ENCODE peak calls at places on chromosomes 11 and 22, in five cellular contexts. E is K562, V is HepG2, X is GM12878, L is H1. Q is an unnamed sample.
A peak's percentile ranks its signal among the peaks of the same experiment; 100 is the strongest.

GRCh38 chr11:4569075-4569474 is 12.5 kb upstream of the OR52I2 start:
- DNase-seq in L (no peak), E (no peak), X (no peak), V (no peak), Q (no peak)

GRCh38 chr11:6574816-6575715 is 28.4 kb downstream of the RRP8 start:
- DNase-seq in V (no peak), L (no peak), X (no peak), E (no peak), Q (no peak)

GRCh38 chr11:15816996-15817395 is 539.4 kb downstream of the SOX6 start:
- DNase-seq in X (no peak), V (no peak), E (no peak), L (no peak), Q (no peak)

GRCh38 chr11:10473371-10473770 is 18.3 kb downstream of the AMPD3 start:
- DNase-seq in L (no peak), E (no peak), X (no peak), V (no peak), Q (no peak)

GRCh38 chr22:49751318-49751967 is 76.2 kb downstream of the BRD1 start:
- DNase-seq in L (no peak), E (no peak), X (no peak), V (no peak), Q (no peak)

GRCh38 chr22:28955817-28956216 is 72.4 kb downstream of the ZNRF3 start:
- DNase-seq in L (no peak), E (no peak), V (no peak), X (peak; percentile 60), Q (no peak)

GRCh38 chr11:61062181-61062955 is 39.9 kb upstream of the CD5 start:
- DNase-seq in X (no peak), E (no peak), L (no peak), V (no peak), Q (no peak)

GRCh38 chr22:24230911-24231656 is 13.8 kb downstream of the GGT5 start:
- DNase-seq in L (peak; percentile 51), V (no peak), E (peak; percentile 65), X (no peak), Q (no peak)

GRCh38 chr11:2732261-2732939 is 32.6 kb upstream of the KCNQ1OT1 start:
- DNase-seq in V (peak; percentile 89), L (no peak), X (no peak), E (no peak), Q (no peak)

GRCh38 chr22:34414467-34415440 is 494.5 kb upstream of the LARGE1 start:
- DNase-seq in V (peak; percentile 84), E (peak; percentile 13), L (peak; percentile 68), X (peak; percentile 39), Q (peak; percentile 4)

GRCh38 chr11:76655466-76656086 is 15.0 kb downstream of the LRRC32 start:
- DNase-seq in E (no peak), X (no peak), L (no peak), V (no peak), Q (no peak)

GRCh38 chr11:112082729-112083128 is 3.8 kb downstream of the TIMM8B start:
- DNase-seq in E (no peak), X (no peak), L (no peak), V (no peak), Q (no peak)

GRCh38 chr11:66317766-66318575 is 1.1 kb upstream of the CD248 start:
- DNase-seq in X (no peak), L (no peak), V (peak; percentile 70), E (no peak), Q (no peak)

GRCh38 chr22:39675907-39676306 is 105.4 kb downstream of the CACNA1I start:
- DNase-seq in L (no peak), E (no peak), X (no peak), V (no peak), Q (no peak)

DNA sequence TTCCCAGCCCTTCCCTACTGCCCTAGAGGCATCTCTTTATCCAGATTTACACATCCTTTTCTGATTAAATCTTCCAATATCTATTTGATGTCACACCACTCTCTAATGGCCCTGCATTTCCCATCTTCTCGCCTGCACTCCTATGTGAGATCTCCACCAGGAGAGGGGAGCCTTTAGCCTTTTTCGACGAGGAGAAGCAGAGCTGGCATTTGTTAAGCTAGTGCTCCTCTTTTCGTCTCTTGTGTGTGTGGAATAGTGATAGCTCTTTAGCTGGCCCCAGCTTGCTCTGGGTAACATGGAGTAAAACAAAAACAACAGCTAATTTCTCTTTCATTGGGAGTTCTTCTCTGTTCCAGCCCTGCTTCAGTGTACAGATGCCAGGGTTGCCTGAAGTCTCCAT is 536.5 kb downstream of the NTM start:
- DNase-seq in E (no peak), L (no peak), X (no peak), V (no peak), Q (no peak)
- TF ChIP-seq SP1 in E (no peak), L (no peak), X (no peak), V (no peak), Q (no peak)

GRCh38 chr11:130478204-130478701 is 29.8 kb downstream of the ADAMTS15 start:
- DNase-seq in L (no peak), V (no peak), X (no peak), E (no peak), Q (no peak)

GRCh38 chr11:130476922-130477491 is 28.6 kb downstream of the ADAMTS15 start:
- DNase-seq in V (no peak), E (no peak), L (no peak), X (no peak), Q (no peak)

GRCh38 chr11:130476200-130476921 is 27.9 kb downstream of the ADAMTS15 start:
- DNase-seq in E (no peak), X (no peak), V (no peak), L (no peak), Q (no peak)

GRCh38 chr11:130478881-130479280 is 30.4 kb downstream of the ADAMTS15 start:
- DNase-seq in V (no peak), E (no peak), L (no peak), X (no peak), Q (no peak)

GRCh38 chr11:130477646-130478203 is 29.3 kb downstream of the ADAMTS15 start:
- DNase-seq in X (no peak), V (no peak), E (no peak), L (no peak), Q (no peak)
- H3K27ac ChIP-seq in X (no peak overlapping the region), V (no peak overlapping the region), E (no peak overlapping the region), L (no peak overlapping the region), Q (no peak overlapping the region)

GRCh38 chr11:68202165-68202564 is 10.9 kb downstream of the KMT5B start:
- DNase-seq in X (no peak), E (no peak), L (no peak), V (no peak), Q (no peak)

GRCh38 chr11:68200639-68201038 is 12.5 kb downstream of the KMT5B start:
- DNase-seq in V (no peak), E (no peak), X (no peak), L (no peak), Q (no peak)

GRCh38 chr11:68204402-68204801 is 8.7 kb downstream of the KMT5B start:
- DNase-seq in E (no peak), V (no peak), X (no peak), L (no peak), Q (no peak)

GRCh38 chr11:68211546-68211945 is 1.6 kb downstream of the KMT5B start:
- DNase-seq in L (no peak), E (peak; percentile 14), V (no peak), X (no peak), Q (no peak)

DNA sequence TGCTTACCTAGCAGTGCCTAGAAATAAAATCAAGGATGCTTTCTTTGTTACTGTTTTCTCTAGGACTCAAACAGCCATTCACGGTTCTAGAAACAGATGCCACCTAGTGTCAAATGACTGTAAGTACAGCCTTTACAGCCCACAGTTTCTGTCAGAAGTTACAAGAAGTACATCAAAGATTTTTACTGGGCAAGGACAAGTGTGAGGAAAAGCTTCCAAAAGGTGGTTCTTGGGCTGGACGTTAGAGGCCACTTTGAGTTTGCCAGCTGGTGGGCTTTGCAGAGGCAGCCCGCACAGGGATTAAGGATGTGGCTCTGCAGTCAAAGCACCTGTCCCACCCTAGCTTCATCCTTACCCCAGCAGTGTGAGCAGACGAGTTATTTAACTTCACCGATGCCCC is 6.9 kb downstream of the KMT5B start:
- DNase-seq in V (peak; percentile 74), L (no peak), E (peak; percentile 34), X (no peak), Q (peak; percentile 53)
- TF ChIP-seq SIN3A in V (no peak), L (no peak), E (no peak), X (no peak), Q (no peak)

GRCh38 chr11:133810179-133810550 is 35.1 kb downstream of the SPATA19 start:
- DNase-seq in E (no peak), X (no peak), L (no peak), V (no peak), Q (no peak)
- TF ChIP-seq SP1 in E (no peak), X (no peak), L (no peak), V (no peak), Q (no peak)

GRCh38 chr22:35910013-35910860 is 118.4 kb downstream of the RBFOX2 start:
- DNase-seq in E (no peak), V (no peak), X (no peak), L (no peak), Q (no peak)
- H3K27ac ChIP-seq in E (no peak overlapping the region), V (no peak overlapping the region), X (no peak overlapping the region), L (no peak overlapping the region), Q (no peak overlapping the region)

DNA sequence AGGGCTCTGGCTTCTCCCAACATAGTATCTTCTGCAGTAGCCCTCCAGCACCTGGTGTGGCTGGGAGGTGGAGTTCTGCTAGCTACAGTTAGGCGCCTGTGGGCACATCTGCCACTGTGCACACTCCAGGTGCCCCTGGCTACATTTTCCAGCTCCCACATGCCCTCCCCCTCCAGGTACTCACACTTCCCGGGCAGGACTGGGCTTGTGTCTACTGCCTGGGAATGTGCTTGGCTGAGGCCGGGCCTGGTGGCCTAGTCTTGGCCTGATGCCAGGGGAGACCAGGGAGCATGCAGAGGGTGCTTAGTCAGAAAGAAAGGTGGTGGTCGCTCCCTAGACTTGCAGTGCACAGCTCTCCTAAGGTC is 15.9 kb downstream of the PHLDB1 start:
- DNase-seq in V (peak; percentile 46), E (no peak), X (no peak), L (no peak), Q (no peak)
- TF ChIP-seq SIN3A in V (no peak), E (no peak), X (no peak), L (no peak), Q (no peak)

DNA sequence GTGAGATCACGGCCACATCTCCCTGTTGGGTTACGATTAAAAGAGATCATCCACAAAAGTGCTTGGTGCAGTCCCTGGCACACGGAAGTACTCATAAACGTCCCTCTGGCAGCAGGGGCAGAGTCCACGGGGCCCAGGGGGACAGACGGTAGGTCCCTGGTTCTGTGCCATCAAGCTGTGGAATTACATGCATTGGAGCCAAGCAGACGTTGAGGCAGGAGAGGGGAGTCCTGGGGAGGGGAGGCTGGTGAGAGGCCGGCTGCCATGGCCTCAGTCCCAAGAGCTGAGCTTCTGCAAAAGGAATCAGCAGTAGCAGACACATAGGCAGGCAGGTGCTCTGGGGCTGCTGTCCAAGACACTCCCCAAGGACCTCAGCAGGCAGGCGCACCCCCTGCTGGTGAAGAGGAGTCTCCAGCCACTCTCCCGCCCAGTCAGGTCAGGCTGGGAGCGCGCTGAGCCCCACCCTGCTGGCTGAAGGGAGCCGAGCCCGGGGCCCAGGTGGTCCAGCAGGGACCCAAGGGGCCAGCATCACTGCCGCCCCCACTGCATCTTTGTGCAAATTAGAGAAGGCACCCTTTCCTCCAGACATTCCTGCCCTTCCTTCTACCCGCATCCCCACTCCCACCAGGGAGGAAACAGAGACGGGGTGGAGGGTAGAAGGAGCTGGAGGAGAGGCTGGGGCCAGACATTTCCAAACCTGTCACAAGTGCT is 7.6 kb upstream of the KCTD17 start:
- DNase-seq in L (no peak), X (no peak), V (peak; percentile 77), E (peak; percentile 74), Q (peak; percentile 47)
- TF ChIP-seq SP1 in L (no peak), X (no peak), V (no peak), E (no peak), Q (no peak)